ENCODE peak calls at places on chromosomes 16 and 17, in eight cellular contexts. A is H54; V is T-cell; S is activated CD8-positive, alpha-beta T cell treated with anti-CD3 and anti-CD28 coated beads, Interleukin-2, amount 10 ng/mL, durations not matched to agents 7 days and 5 days; Y is C1 segment of cervical spinal cord; L is T-helper 17 cell; O is WTC11; G is activated T-helper 1 cell treated with Interleukin-2 at 50 U/mL for 16 hours. Q is an unnamed sample.

GRCh38 chr17:79320331-79320730 is 245.7 kb downstream of the ENGASE start:
- DNase-seq in A (no peak), L (no peak), S (no peak), O (no peak), Y (peak), G (no peak), V (no peak), Q (no peak)

GRCh38 chr17:77083547-77083946 is 57.2 kb upstream of the SEC14L1 start:
- DNase-seq in L (no peak), V (no peak), G (no peak), S (no peak), Y (no peak), O (no peak), A (no peak), Q (no peak)

GRCh38 chr16:85005278-85006069 is 5.9 kb downstream of the ZDHHC7 start:
- DNase-seq in S (no peak), O (no peak), A (peak), V (no peak), Y (no peak), L (no peak), G (no peak), Q (no peak)

GRCh38 chr16:56532714-56533113 is 12.9 kb upstream of the BBS2 start:
- DNase-seq in Y (no peak), G (no peak), O (peak), V (no peak), L (no peak), A (no peak), S (no peak), Q (no peak)

GRCh38 chr16:15924996-15925395 is 24.4 kb upstream of the ABCC1 start:
- DNase-seq in O (no peak), A (no peak), G (no peak), S (no peak), L (no peak), V (no peak), Y (no peak), Q (no peak)

GRCh38 chr17:38415250-38416194 is 12.7 kb upstream of the ARHGAP23 start:
- DNase-seq in Y (no peak), O (peak), L (no peak), V (no peak), S (peak), A (peak), G (no peak), Q (peak)

GRCh38 chr17:83203472-83204221 is 124.2 kb downstream of the METRNL start:
- DNase-seq in S (no peak), Y (no peak), A (no peak), G (no peak), V (no peak), O (peak), L (peak), Q (no peak)

GRCh38 chr17:54944796-54945195 is 23.7 kb downstream of the COX11 start:
- DNase-seq in A (no peak), O (no peak), G (no peak), L (no peak), Y (no peak), V (no peak), S (no peak), Q (no peak)

GRCh38 chr16:89146211-89147005 is 25.1 kb upstream of the CDH15 start:
- DNase-seq in O (no peak), Y (no peak), S (no peak), V (no peak), G (no peak), A (no peak), L (no peak), Q (no peak)

GRCh38 chr17:13931111-13931526 is 138.2 kb upstream of the COX10 start:
- DNase-seq in L (no peak), O (no peak), Y (no peak), V (no peak), A (no peak), S (no peak), G (no peak), Q (no peak)

Q was measured in NCI-H1092.